ENCODE peak calls at places on chromosomes 16 and 17, in six cellular contexts. O, R, D, M, V and X are unnamed samples.

GRCh38 chr17:27457731-27458523 is 1.7 kb downstream of the KSR1 start:
- DNase-seq in O (no peak), R (no peak), D (peak), M (no peak), V (no peak), X (no peak)

GRCh38 chr17:15947331-15947730 is 2.4 kb downstream of the ADORA2B start:
- DNase-seq in O (no peak), R (no peak), D (peak), M (no peak), V (peak), X (no peak)

GRCh38 chr17:17171186-17171585 is 34.9 kb downstream of the PLD6 start:
- DNase-seq in O (no peak), R (no peak), D (no peak), M (no peak), V (no peak), X (peak)

GRCh38 chr16:46923513-46924295 is 39.5 kb downstream of the GPT2 start:
- DNase-seq in O (no peak), R (no peak), D (no peak), M (no peak), V (no peak), X (no peak)

GRCh38 chr17:33140413-33141099 is 148.9 kb downstream of the SPACA3 start:
- DNase-seq in O (no peak), R (peak), D (no peak), M (no peak), V (no peak), X (no peak)

GRCh38 chr16:83301966-83302365 is 505.8 kb upstream of the HSBP1 start:
- DNase-seq in O (no peak), R (no peak), D (peak), M (no peak), V (no peak), X (no peak)

GRCh38 chr17:42284566-42284965 is 3.7 kb upstream of the STAT5A start:
- DNase-seq in O (no peak), R (no peak), D (no peak), M (no peak), V (no peak), X (peak)

GRCh38 chr17:76961869-76962268 is 93.7 kb downstream of the MGAT5B start:
- DNase-seq in O (no peak), R (no peak), D (no peak), M (no peak), V (no peak), X (no peak)

DNA sequence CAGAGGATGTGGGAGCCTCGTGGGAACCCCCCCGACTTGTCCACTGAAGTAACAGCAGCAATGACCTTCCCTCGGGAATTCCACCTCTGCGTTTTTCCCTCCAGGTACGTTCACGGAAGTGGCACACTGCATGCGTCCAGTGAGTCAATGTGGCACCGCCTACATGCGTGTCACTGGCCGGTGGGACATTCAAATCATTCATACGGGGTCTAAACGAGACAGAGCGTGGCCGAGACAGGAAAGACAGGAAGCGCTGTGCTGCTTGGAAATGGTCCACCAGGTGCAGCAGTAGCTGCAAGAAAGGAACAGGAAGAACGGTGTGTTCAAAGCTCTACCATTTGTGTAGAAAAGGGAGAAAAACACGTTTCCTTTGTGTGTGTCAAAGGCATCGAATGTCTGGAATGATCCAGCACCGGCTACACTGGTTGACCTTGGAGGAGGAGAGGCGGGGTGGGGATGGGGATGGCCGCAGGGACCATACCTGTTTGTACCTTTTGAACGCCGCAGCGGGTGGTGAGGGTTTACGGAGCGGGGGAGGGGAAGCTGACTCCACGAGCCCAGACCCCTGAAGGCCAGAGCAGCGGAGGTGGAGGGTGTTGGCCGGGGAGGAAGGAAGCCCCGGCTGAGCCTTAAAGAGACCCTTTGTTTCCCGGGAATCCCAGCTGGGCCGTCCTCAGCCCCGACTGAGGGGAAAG is 1.7 kb upstream of the PGAP6 start:
- DNase-seq in O (no peak), R (no peak), D (peak), M (peak), V (peak), X (no peak)
- TF ChIP-seq CTCF in O (no peak), R (no peak), D (no peak), M (no peak), V (peak), X (no peak)

GRCh38 chr16:55370762-55371482 is 46.9 kb downstream of the IRX6 start:
- DNase-seq in O (peak), R (peak), D (no peak), M (no peak), V (peak), X (no peak)
- TF ChIP-seq CTCF in O (peak), R (peak), D (no peak), M (no peak), V (peak), X (peak)

GRCh38 chr16:54931041-54931756 is 534 bp downstream of the IRX5 start:
- DNase-seq in O (no peak), R (peak), D (peak), M (no peak), V (no peak), X (no peak)

GRCh38 chr16:54930034-54930938 is at the start of gene IRX5:
- DNase-seq in O (peak), R (peak), D (peak), M (no peak), V (peak), X (peak)

GRCh38 chr16:54928016-54928356 is 2.7 kb upstream of the IRX5 start:
- DNase-seq in O (no peak), R (no peak), D (peak), M (no peak), V (no peak), X (no peak)

GRCh38 chr16:54928421-54929089 is 2.1 kb upstream of the IRX5 start:
- DNase-seq in O (no peak), R (peak), D (peak), M (peak), V (no peak), X (no peak)

DNA sequence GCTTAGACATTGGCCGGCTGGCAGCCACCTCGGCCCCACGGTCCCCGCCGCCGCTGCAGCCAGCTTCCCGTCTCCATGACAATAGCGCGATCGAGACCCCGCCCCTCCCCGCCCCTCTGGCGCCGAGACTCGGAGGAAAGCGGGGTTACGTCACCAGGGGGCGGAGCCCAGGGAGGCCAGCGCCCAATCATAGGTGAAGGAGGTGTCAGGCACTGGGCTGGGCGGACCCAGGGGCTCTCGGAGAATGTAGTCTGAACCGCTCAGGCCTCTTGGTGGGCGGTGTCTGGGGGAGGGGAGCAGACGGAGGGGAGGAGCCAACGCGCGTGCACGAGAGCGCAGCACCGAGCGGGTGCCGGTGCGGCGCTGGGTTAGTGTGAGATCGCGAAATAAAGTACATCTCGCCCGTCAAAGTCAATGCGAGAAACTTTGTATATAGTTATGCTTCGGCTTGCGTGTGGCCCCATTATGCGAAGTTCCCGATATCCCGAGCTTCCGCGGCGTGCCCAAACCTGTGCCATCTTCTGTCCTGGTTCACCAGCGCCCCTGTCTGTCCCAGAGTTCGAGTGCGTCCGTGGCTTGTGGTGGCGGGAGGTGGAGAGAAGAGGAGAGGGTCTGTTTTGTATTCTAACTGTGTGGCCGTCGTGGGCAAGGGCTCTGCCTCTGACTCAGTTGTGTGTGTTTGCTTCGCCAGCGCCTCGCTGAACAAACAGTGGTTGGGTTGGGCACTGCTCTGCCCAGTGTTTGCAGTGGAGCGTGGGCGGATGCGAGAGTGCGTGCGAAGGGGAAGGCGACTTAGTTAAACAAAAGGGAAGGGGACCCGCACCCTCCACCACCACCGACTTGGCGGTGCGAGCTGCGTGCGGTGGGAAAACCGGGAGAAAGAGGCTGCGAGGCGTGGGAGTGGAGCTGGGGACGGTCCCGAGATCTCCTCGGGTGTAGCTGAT is 1.3 kb upstream of the IRX5 start:
- DNase-seq in O (peak), R (peak), D (peak), M (peak), V (peak), X (peak)
- TF ChIP-seq CTCF in O (no peak), R (no peak), D (no peak), M (no peak), V (no peak), X (peak)

DNA sequence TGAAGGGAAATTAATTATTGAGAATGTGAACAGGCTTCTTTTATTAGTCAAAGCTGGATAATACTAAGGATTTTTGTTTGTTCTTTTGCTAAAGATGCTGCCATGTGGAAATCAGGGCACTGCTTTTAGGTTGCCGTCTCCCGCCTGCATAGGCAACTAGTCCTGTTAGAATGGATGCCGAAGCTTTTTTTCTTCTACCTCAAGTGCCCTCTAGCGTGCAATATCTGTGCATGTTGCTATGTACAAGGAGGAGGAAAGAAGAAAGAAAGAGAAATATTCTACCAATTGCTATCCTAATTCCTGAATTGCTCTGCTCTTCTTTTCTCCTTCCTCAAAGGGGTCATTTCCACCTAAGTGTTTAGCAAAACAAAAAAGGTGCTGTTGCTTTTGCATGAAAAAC is 5.2 kb upstream of the CDH8 start:
- DNase-seq in O (no peak), R (no peak), D (no peak), M (no peak), V (peak), X (no peak)
- TF ChIP-seq CTCF in O (no peak), R (peak), D (no peak), M (no peak), V (peak), X (peak)

DNA sequence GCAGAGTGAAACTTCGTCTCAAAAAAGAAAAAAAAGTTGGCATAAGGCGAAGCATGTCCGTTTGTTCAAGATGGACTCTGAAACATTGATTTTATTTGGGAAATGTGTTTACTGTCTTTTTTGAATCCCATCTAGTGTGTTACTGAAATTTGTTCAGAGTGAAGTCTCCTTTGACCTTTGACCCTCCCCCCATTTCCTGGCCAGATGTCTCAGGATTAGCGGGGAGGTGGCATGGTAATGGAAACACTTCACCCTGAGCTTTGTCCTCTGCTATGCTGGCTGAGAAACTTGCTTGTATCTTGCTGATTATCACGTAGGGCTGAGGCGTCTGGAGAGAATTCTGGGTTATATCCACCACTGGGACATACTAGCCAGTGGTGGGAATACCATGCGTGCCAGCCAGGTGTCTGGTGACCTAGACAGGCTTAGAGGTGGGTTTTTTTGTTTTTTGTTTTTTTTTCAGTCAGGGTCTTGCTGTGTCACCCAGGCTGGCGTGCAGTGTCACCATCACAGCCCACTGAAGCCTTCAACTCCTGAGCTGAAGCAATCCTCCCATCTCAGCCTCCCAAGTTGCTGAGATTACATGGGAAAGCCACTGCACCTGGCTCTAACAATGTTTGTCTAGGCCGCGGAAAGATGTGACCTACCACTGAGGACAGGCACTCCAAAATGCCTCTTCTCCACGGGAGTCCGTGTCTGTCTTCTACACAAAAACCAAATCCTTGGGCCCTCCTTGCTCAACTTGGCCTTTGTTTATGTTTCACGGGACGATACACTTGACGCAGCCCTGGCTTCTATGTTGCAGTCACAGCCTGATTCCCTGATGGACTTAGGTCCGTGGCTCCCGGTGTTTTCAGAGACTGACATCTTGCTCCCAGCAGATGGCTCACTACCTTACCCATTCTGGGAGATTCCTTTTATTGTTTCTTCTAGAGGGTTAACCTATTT is 6.6 kb upstream of the GALK1 start:
- DNase-seq in O (no peak), R (peak), D (no peak), M (no peak), V (peak), X (no peak)
- TF ChIP-seq CTCF in O (no peak), R (no peak), D (no peak), M (no peak), V (peak), X (peak)

GRCh38 chr17:68944435-68945035 is 10.7 kb downstream of the ABCA8 start:
- DNase-seq in O (no peak), R (no peak), D (no peak), M (no peak), V (no peak), X (no peak)

GRCh38 chr17:68937890-68938514 is 17.2 kb downstream of the ABCA8 start:
- DNase-seq in O (no peak), R (no peak), D (no peak), M (no peak), V (no peak), X (no peak)

GRCh38 chr17:68939195-68939594 is 16.0 kb downstream of the ABCA8 start:
- DNase-seq in O (no peak), R (no peak), D (peak), M (no peak), V (no peak), X (no peak)

GRCh38 chr17:68942389-68942788 is 12.8 kb downstream of the ABCA8 start:
- DNase-seq in O (no peak), R (no peak), D (no peak), M (no peak), V (no peak), X (no peak)

DNA sequence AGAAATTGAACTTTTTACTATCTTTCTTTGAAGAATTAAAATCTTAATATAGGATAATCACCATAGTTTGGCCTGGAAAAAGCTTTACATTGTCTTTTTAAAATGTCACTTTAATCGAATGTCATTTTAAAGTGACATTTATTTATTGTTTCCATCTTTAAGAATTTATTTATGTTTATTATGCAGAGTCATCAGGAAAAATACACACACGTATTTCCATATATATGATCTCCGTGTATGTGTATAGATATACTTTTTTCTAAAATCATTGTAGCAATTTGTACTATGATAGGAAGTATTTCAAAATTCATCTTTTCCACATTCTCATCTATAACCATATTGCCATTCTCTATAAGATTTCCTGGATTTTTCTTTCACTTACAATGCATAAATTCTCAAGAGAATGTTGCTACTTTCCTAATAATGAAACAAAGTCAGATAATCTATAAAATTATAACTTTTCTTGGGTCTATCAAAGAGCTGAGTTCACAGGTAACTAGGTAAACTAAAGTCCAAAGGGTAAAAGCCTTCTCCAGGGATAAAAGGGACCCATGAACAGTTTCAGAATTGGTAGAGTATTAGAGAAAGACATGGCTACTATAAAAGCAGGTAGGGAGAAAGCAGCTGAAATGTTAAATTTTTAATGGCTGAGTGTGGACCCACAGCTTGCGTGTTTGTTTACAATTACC is 11.9 kb downstream of the ABCA8 start:
- DNase-seq in O (no peak), R (no peak), D (no peak), M (no peak), V (no peak), X (no peak)
- TF ChIP-seq CTCF in O (no peak), R (no peak), D (no peak), M (no peak), V (no peak), X (no peak)

GRCh38 chr16:53358884-53359283 is 75.4 kb upstream of the RBL2 start:
- DNase-seq in O (no peak), R (no peak), D (no peak), M (no peak), V (no peak), X (no peak)

GRCh38 chr16:53355064-53355463 is 79.2 kb upstream of the RBL2 start:
- DNase-seq in O (no peak), R (no peak), D (no peak), M (no peak), V (no peak), X (peak)

GRCh38 chr16:53357208-53357586 is 77.1 kb upstream of the RBL2 start:
- DNase-seq in O (no peak), R (no peak), D (no peak), M (no peak), V (no peak), X (no peak)

GRCh38 chr16:53357955-53358354 is 76.3 kb upstream of the RBL2 start:
- DNase-seq in O (no peak), R (no peak), D (no peak), M (no peak), V (no peak), X (no peak)

DNA sequence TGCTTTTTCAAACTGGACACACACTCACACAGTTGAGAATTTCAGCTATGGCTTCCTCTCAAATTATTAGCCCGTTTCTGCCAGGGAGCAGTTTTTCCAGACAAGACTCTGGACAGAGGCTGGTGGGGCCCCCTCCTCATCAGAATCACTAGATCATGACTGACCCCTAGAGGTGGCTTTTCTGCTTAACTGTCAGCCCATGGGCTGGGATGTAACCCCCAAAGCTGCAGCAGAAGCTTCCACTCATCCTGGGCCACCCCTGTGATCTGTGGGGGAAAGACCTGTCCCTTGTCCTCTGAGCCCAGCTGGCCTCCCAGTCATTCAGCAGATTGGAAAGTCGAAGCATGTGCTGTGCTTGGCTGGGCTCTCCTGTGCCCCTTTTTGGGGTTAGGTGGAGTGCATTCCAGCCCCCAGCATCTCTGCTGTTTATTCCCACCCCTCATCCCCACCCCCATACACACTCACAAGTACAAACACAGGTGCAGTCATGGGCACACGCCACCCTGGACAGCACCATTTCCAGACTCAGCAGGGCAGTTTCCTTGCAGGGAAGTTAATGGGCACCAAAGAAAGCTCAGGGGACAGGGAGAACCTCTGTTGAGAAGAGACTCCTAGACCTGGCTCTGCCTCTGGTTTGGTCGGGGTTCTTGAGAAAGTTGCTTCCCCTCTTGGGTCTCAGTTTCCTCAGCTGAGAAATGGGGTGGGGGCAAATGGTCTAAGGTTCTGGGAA is 77.6 kb upstream of the RBL2 start:
- DNase-seq in O (no peak), R (no peak), D (no peak), M (no peak), V (no peak), X (no peak)
- TF ChIP-seq CTCF in O (no peak), R (no peak), D (no peak), M (no peak), V (no peak), X (peak)